ENCODE peak calls at places on chromosomes 1 and 21, in nine cellular contexts. H is effector memory CD4-positive, alpha-beta T cell; D is fibroblast of pulmonary artery; W is tibial nerve; N is OCI-LY7; U is endodermal cell; S is AG09309; I is psoas muscle; B is fibroblast of lung. R is an unnamed sample.

GRCh38 chr1:44318097-44319088 is 36.7 kb downstream of the ERI3 start:
- DNase-seq in H (peak; percentile 2), D (peak; percentile 51), W (no peak), N (peak; percentile 58), U (peak; percentile 83), S (no peak), I (no peak), B (peak; percentile 45), R (no peak)

GRCh38 chr21:43827015-43827611 is 37.7 kb downstream of the RRP1 start:
- DNase-seq in H (no peak), D (peak; percentile 59), W (no peak), N (no peak), U (no peak), S (peak; percentile 17), I (peak; percentile 83), B (peak; percentile 57), R (peak; percentile 17)

GRCh38 chr1:40860706-40861226 is 1.4 kb downstream of the CITED4 start:
- DNase-seq in H (no peak), D (no peak), W (no peak), N (no peak), U (no peak), S (no peak), I (no peak), B (no peak), R (no peak)

GRCh38 chr1:206979379-206980043 is 9.3 kb upstream of the FCAMR start:
- DNase-seq in H (no peak), D (peak; percentile 59), W (no peak), N (peak; percentile 13), U (no peak), S (peak; percentile 5), I (no peak), B (peak; percentile 38), R (no peak)

GRCh38 chr21:28793043-28793442 is 199.6 kb downstream of the LTN1 start:
- DNase-seq in H (no peak), D (peak; percentile 74), W (no peak), N (peak; percentile 2), U (no peak), S (peak; percentile 31), I (no peak), B (peak; percentile 86), R (no peak)

GRCh38 chr1:110634455-110635281 is 28.5 kb upstream of the KCNA2 start:
- DNase-seq in H (peak; percentile 50), D (peak; percentile 82), W (peak; percentile 21), N (peak; percentile 82), U (peak; percentile 17), S (no peak), I (peak; percentile 88), B (peak; percentile 95), R (no peak)

GRCh38 chr1:200971955-200972711 is 51.4 kb downstream of the KIF21B start:
- DNase-seq in H (peak; percentile 28), D (peak; percentile 69), W (peak; percentile 35), N (peak; percentile 54), U (peak; percentile 90), S (no peak), I (peak; percentile 77), B (peak; percentile 57), R (no peak)

GRCh38 chr21:26965567-26966359 is 1.1 kb downstream of the ADAMTS5 start:
- DNase-seq in H (no peak), D (no peak), W (no peak), N (no peak), U (peak; percentile 95), S (no peak), I (peak; percentile 79), B (no peak), R (no peak)

GRCh38 chr1:115280073-115280472 is 58.0 kb downstream of the NGF start:
- DNase-seq in H (no peak), D (no peak), W (no peak), N (no peak), U (no peak), S (peak; percentile 75), I (no peak), B (peak; percentile 88), R (peak; percentile 96)

GRCh38 chr1:212819704-212820103 is 27.7 kb downstream of the SPATA45 start:
- DNase-seq in H (no peak), D (peak; percentile 61), W (no peak), N (peak; percentile 50), U (no peak), S (no peak), I (no peak), B (peak; percentile 43), R (no peak)

GRCh38 chr1:52751589-52752306 is 25.5 kb downstream of the ZYG11B start:
- DNase-seq in H (no peak), D (peak; percentile 81), W (no peak), N (no peak), U (no peak), S (no peak), I (no peak), B (peak; percentile 20), R (no peak)

GRCh38 chr1:244437108-244437507 is 14.6 kb downstream of the ADSS2 start:
- DNase-seq in H (no peak), D (peak; percentile 41), W (no peak), N (no peak), U (no peak), S (no peak), I (no peak), B (peak; percentile 65), R (no peak)

GRCh38 chr1:118184737-118185082 is 318 bp downstream of the SPAG17 start:
- DNase-seq in H (no peak), D (no peak), W (no peak), N (no peak), U (no peak), S (no peak), I (no peak), B (no peak), R (no peak)

GRCh38 chr21:35737899-35738341 is 322.4 kb downstream of the SETD4 start:
- DNase-seq in H (no peak), D (peak; percentile 69), W (peak; percentile 40), N (no peak), U (no peak), S (peak; percentile 86), I (peak; percentile 77), B (no peak), R (no peak)

GRCh38 chr1:93673159-93673657 is 8.4 kb downstream of the BCAR3 start:
- DNase-seq in H (no peak), D (peak; percentile 81), W (no peak), N (no peak), U (no peak), S (no peak), I (no peak), B (peak; percentile 84), R (no peak)

DNA sequence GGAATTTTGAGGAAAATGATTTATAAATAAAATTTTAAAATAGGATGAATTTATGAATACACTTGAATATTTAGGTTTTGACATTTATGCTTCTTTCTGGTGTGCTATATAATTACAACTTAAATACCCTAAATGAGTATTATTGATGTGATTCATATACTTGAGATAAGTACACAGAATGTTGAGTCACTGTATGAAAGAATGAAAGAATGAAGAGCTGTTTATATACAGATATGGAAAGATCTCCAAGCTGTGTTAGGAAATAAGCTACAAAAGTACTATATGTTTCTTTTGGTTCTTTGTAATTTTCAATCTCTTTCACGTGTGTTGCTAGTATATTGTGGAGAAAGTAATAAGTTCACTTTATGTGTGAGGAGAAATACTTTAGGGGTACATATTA is 147.2 kb downstream of the RASAL2 start:
- DNase-seq in H (no peak), D (peak; percentile 63), W (no peak), N (no peak), U (no peak), S (no peak), I (no peak), B (peak; percentile 66), R (no peak)
- H3K4me3 ChIP-seq in H (no peak overlapping the region), D (no peak overlapping the region), W (no peak overlapping the region), N (no peak overlapping the region), U (no peak overlapping the region), S (no peak overlapping the region), I (no peak overlapping the region), B (no peak overlapping the region), R (no peak overlapping the region)

GRCh38 chr1:22809783-22810182 is 99.1 kb downstream of the EPHB2 start:
- DNase-seq in H (no peak), D (no peak), W (no peak), N (no peak), U (no peak), S (no peak), I (no peak), B (no peak), R (no peak)

GRCh38 chr1:22808846-22809501 is 98.3 kb downstream of the EPHB2 start:
- DNase-seq in H (no peak), D (peak; percentile 87), W (no peak), N (no peak), U (no peak), S (peak; percentile 51), I (peak; percentile 71), B (peak; percentile 93), R (peak; percentile 72)

GRCh38 chr1:22806584-22806983 is 95.9 kb downstream of the EPHB2 start:
- DNase-seq in H (no peak), D (no peak), W (no peak), N (no peak), U (no peak), S (no peak), I (no peak), B (no peak), R (no peak)

GRCh38 chr1:22807340-22807739 is 96.7 kb downstream of the EPHB2 start:
- DNase-seq in H (no peak), D (no peak), W (no peak), N (no peak), U (no peak), S (no peak), I (no peak), B (no peak), R (no peak)

DNA sequence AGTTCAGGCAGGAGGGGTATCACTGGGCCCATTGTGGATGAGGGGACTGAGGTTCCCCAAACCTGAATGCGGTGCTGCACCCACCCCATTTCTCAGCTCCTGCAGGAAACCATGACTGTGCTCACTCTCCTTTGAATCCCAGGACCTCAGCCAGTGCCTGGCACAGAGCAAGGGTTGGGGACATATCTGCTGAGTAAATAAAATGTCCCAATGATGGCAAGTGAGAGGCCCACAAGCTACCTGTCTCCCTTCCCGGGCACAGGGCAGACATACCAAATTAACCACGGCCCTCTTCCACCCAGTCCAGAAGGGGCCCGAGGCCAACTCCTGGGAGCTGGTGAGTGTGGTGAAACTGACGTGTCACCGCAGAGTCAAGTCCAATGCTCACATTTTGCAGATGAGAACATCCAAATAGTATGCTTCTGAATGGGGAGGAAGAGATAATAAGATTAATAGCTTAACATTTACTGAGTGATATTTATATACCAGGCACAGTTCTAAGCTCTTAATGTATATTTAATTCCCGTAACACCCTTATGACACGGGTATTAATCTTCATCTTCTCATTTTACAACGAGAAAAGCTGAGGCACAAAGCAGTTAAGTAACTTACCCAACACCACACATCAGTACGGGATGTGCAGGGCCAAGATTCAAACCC is 97.7 kb downstream of the EPHB2 start:
- DNase-seq in H (no peak), D (peak; percentile 66), W (no peak), N (no peak), U (no peak), S (peak; percentile 51), I (no peak), B (no peak), R (no peak)
- H3K4me3 ChIP-seq in H (no peak overlapping the region), D (no peak overlapping the region), W (no peak overlapping the region), N (no peak overlapping the region), U (no peak overlapping the region), S (no peak overlapping the region), I (no peak overlapping the region), B (no peak overlapping the region), R (no peak overlapping the region)

GRCh38 chr1:54864460-54865208 is 22.4 kb downstream of the DHCR24 start:
- DNase-seq in H (no peak), D (no peak), W (no peak), N (no peak), U (no peak), S (no peak), I (no peak), B (peak; percentile 70), R (no peak)
- H3K4me3 ChIP-seq in H (no peak overlapping the region), D (no peak overlapping the region), W (no peak overlapping the region), N (no peak overlapping the region), U (no peak overlapping the region), S (no peak overlapping the region), I (no peak overlapping the region), B (no peak overlapping the region), R (no peak overlapping the region)

GRCh38 chr1:61101461-61102440 is 19.4 kb downstream of the NFIA start:
- DNase-seq in H (no peak), D (no peak), W (no peak), N (no peak), U (no peak), S (no peak), I (no peak), B (no peak), R (no peak)
- H3K4me3 ChIP-seq in H (no peak overlapping the region), D (peak overlapping the region; percentile 21), W (peak overlapping the region; percentile 27), N (no peak overlapping the region), U (no peak overlapping the region), S (no peak overlapping the region), I (peak overlapping the region; percentile 64), B (peak overlapping the region; percentile 35), R (no peak overlapping the region)